ENCODE peak calls at places on chromosomes 2 and 18, in four cellular contexts. C is astrocyte, R is MM.1S, A is fibroblast of lung. T is an unnamed sample.

GRCh38 chr2:83874066-83874465 is 585.0 kb downstream of the SUCLG1 start:
- DNase-seq in A (no peak), R (no peak), C (no peak), T (no peak)

GRCh38 chr18:57441395-57441794 is 6.2 kb downstream of the ONECUT2 start:
- DNase-seq in R (no peak), A (no peak), C (peak), T (peak)

GRCh38 chr2:177147093-177147694 is 65.4 kb upstream of the HNRNPA3 start:
- DNase-seq in R (peak), C (peak), A (peak), T (peak)

GRCh38 chr2:189657867-189658266 is 3.4 kb upstream of the ASNSD1 start:
- DNase-seq in R (peak), C (peak), A (no peak), T (no peak)

GRCh38 chr18:53941601-53942335 is 282.7 kb downstream of the MBD2 start:
- DNase-seq in A (no peak), C (peak), R (no peak), T (no peak)

GRCh38 chr2:64692401-64692800 is 38.7 kb upstream of the SERTAD2 start:
- DNase-seq in C (peak), R (no peak), A (peak), T (no peak)

GRCh38 chr2:158713523-158714138 is 81.5 kb upstream of the DAPL1 start:
- DNase-seq in A (no peak), C (no peak), R (no peak), T (no peak)

GRCh38 chr2:118973542-118973951 is 31.6 kb downstream of the MARCO start:
- DNase-seq in R (no peak), C (no peak), A (no peak), T (no peak)

GRCh38 chr2:226838758-226839555 is 3.1 kb downstream of the RHBDD1 start:
- DNase-seq in A (no peak), R (no peak), C (no peak), T (no peak)

GRCh38 chr2:11681722-11682589 is 12.0 kb upstream of the NTSR2 start:
- DNase-seq in R (peak), C (no peak), A (no peak), T (peak)

GRCh38 chr2:48479923-48480322 is 50.0 kb upstream of the STON1 start:
- DNase-seq in C (no peak), A (peak), R (no peak), T (no peak)

DNA sequence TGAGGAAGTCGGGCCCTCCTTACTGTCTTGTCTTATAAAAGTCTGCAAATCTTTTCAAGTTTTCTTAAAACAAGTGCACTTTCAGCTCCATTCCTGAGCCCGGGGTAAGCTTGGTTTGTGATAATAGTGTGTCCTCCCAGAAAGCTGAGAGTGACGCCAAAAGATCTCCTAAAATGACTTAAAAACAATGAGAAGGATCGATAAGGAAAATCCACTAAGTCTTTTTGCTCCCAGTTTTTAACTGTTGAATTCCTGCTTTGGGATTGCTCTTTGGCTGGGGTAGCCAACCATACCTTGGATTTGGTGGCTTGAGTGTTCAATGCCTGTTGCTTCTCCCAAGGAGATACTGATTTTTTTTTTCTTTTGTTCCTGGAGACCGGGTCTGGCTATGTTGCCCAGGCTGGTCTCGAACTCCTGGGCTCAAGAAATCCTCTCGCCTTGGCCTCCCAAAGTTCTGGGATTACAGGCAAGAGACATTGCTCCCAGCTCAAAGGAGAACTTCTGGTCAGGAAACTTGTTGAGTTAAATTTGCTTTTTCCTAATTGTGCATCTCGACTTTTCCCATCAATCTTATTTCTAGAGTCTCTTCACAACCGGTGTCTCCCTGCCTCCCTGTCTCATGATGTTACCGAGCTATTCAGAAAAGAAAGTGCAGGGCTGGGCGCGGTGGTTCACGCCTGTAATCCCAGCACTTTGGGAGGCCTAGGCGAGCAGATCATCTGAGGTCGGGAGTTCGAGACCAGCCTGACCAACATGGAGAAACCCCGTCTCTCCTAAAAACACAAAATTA is 3.0 kb downstream of the TGIF1 start:
- DNase-seq in A (peak), C (peak), R (no peak), T (peak)
- H3K4me2 ChIP-seq in A (peak), C (peak), R (no peak), T (peak)

GRCh38 chr2:104850322-104851184 is 3.4 kb upstream of the POU3F3 start:
- DNase-seq in A (no peak), C (no peak), R (no peak), T (peak)

GRCh38 chr2:104853926-104854506 is at the start of gene POU3F3:
- DNase-seq in R (no peak), A (peak), C (peak), T (peak)

GRCh38 chr2:104851236-104852160 is 2.4 kb upstream of the POU3F3 start:
- DNase-seq in C (no peak), R (no peak), A (no peak), T (no peak)

GRCh38 chr2:104853401-104853925 is 452 bp upstream of the POU3F3 start:
- DNase-seq in A (no peak), R (no peak), C (no peak), T (no peak)

GRCh38 chr2:104852161-104852689 is 1.7 kb upstream of the POU3F3 start:
- DNase-seq in C (no peak), A (peak), R (peak), T (peak)
- TF ChIP-seq EZH2 in C (peak), A (peak), R (no peak), T (peak)

GRCh38 chr2:239908744-239909143 is 116.4 kb downstream of the NDUFA10 start:
- DNase-seq in A (no peak), R (no peak), C (no peak), T (no peak)
- H3K4me2 ChIP-seq in A (no peak), R (no peak), C (no peak), T (no peak)

GRCh38 chr2:5510082-5510481 is 182.1 kb upstream of the SOX11 start:
- DNase-seq in A (no peak), R (no peak), C (no peak), T (no peak)
- TF ChIP-seq EZH2 in A (no peak), R (no peak), C (no peak), T (no peak)

GRCh38 chr2:3101704-3102055 is 275.9 kb downstream of the EIPR1 start:
- DNase-seq in R (no peak), A (no peak), C (no peak), T (no peak)
- H3K4me2 ChIP-seq in R (no peak), A (no peak), C (no peak), T (no peak)